ENCODE peak calls at places on chromosomes 5 and 9, in six cellular contexts. V is activated CD4-positive, CD25-positive, alpha-beta regulatory T cell; Y is mucosa of gallbladder; N is midbrain; B is sciatic nerve; P is SJSA1. H is an unnamed sample.

GRCh38 chr5:78587081-78587774 is 61.3 kb downstream of the LHFPL2 start:
- DNase-seq in V (no peak), Y (no peak), N (no peak), B (no peak), P (no peak), H (no peak)

GRCh38 chr9:121399883-121400607 is 30.0 kb upstream of the STOM start:
- DNase-seq in V (no peak), Y (no peak), N (peak), B (no peak), P (peak), H (no peak)

GRCh38 chr9:4740373-4740622 is 704 bp downstream of the AK3 start:
- DNase-seq in V (no peak), Y (no peak), N (no peak), B (no peak), P (peak), H (no peak)

GRCh38 chr5:96662725-96663513 is 743 bp downstream of the CAST start:
- DNase-seq in V (peak), Y (peak), N (peak), B (peak), P (peak), H (no peak)

GRCh38 chr9:123725389-123725788 is 204.5 kb downstream of the DENND1A start:
- DNase-seq in V (no peak), Y (peak), N (peak), B (no peak), P (no peak), H (no peak)

GRCh38 chr5:96284727-96285389 is 148.2 kb downstream of the PCSK1 start:
- DNase-seq in V (no peak), Y (no peak), N (no peak), B (no peak), P (no peak), H (no peak)

GRCh38 chr5:10288600-10289213 is 19.0 kb downstream of the CMBL start:
- DNase-seq in V (no peak), Y (peak), N (no peak), B (peak), P (no peak), H (no peak)

GRCh38 chr5:168327994-168328393 is 36.5 kb downstream of the WWC1 start:
- DNase-seq in V (no peak), Y (no peak), N (no peak), B (no peak), P (no peak), H (no peak)

GRCh38 chr9:4225291-4226119 is 74.4 kb downstream of the GLIS3 start:
- DNase-seq in V (no peak), Y (no peak), N (no peak), B (no peak), P (peak), H (peak)

GRCh38 chr9:137545123-137545522 is 5.1 kb downstream of the PNPLA7 start:
- DNase-seq in V (no peak), Y (no peak), N (no peak), B (no peak), P (peak), H (no peak)

GRCh38 chr5:82314964-82315728 is 37.0 kb upstream of the RPS23 start:
- DNase-seq in V (no peak), Y (no peak), N (no peak), B (no peak), P (no peak), H (no peak)

GRCh38 chr5:149024477-149024876 is 38.4 kb downstream of the SH3TC2 start:
- DNase-seq in V (no peak), Y (no peak), N (no peak), B (no peak), P (no peak), H (no peak)

GRCh38 chr9:136679431-136679941 is 7.8 kb downstream of the AGPAT2 start:
- DNase-seq in V (no peak), Y (no peak), N (no peak), B (peak), P (no peak), H (no peak)

GRCh38 chr9:122383992-122384461 is 13.2 kb downstream of the PTGS1 start:
- DNase-seq in V (no peak), Y (no peak), N (no peak), B (no peak), P (no peak), H (peak)

GRCh38 chr5:134070979-134071849 is 43.3 kb upstream of the TCF7 start:
- DNase-seq in V (no peak), Y (no peak), N (no peak), B (no peak), P (no peak), H (no peak)

GRCh38 chr5:150302301-150303069 is at the start of gene ARSI:
- DNase-seq in V (no peak), Y (peak), N (no peak), B (peak), P (no peak), H (no peak)

GRCh38 chr9:101146508-101146907 is 118.0 kb downstream of the PLPPR1 start:
- DNase-seq in V (no peak), Y (no peak), N (no peak), B (no peak), P (no peak), H (no peak)

GRCh38 chr9:621199-621860 is 220.2 kb upstream of the DMRT1 start:
- DNase-seq in V (no peak), Y (no peak), N (no peak), B (no peak), P (no peak), H (no peak)

GRCh38 chr5:180605554-180606214 is 14.4 kb upstream of the SCGB3A1 start:
- DNase-seq in V (peak), Y (peak), N (no peak), B (no peak), P (peak), H (no peak)

GRCh38 chr5:116814656-116815055 is 240.0 kb upstream of the SEMA6A start:
- DNase-seq in V (no peak), Y (peak), N (no peak), B (no peak), P (no peak), H (no peak)

GRCh38 chr5:3004361-3005080 is 253.0 kb upstream of the IRX2 start:
- DNase-seq in V (no peak), Y (no peak), N (no peak), B (no peak), P (no peak), H (no peak)

GRCh38 chr5:92248518-92248917 is 865.4 kb upstream of the ARRDC3 start:
- DNase-seq in V (no peak), Y (no peak), N (no peak), B (no peak), P (no peak), H (no peak)

GRCh38 chr5:154313360-154314017 is 123.0 kb downstream of the GALNT10 start:
- DNase-seq in V (no peak), Y (no peak), N (no peak), B (no peak), P (no peak), H (no peak)

GRCh38 chr5:140360681-140361479 is 886 bp downstream of the SLC4A9 start:
- DNase-seq in V (no peak), Y (no peak), N (no peak), B (no peak), P (no peak), H (no peak)

GRCh38 chr9:124735121-124735520 is 36.0 kb downstream of the NR6A1 start:
- DNase-seq in V (no peak), Y (no peak), N (no peak), B (no peak), P (peak), H (peak)

GRCh38 chr5:124536333-124536732 is 210.1 kb downstream of the ZNF608 start:
- DNase-seq in V (no peak), Y (no peak), N (no peak), B (no peak), P (no peak), H (no peak)

GRCh38 chr5:56641635-56642255 is 173.6 kb upstream of the MAP3K1 start:
- DNase-seq in V (no peak), Y (no peak), N (no peak), B (no peak), P (no peak), H (no peak)

GRCh38 chr9:130022566-130023146 is 20.3 kb downstream of the FNBP1 start:
- DNase-seq in V (no peak), Y (no peak), N (no peak), B (no peak), P (no peak), H (no peak)

GRCh38 chr9:80197661-80198060 is 625.9 kb downstream of the TLE4 start:
- DNase-seq in V (no peak), Y (no peak), N (no peak), B (no peak), P (peak), H (no peak)

GRCh38 chr9:4887556-4887955 is 94.8 kb downstream of the RCL1 start:
- DNase-seq in V (no peak), Y (no peak), N (no peak), B (no peak), P (no peak), H (no peak)

GRCh38 chr9:130663258-130664171 is 879 bp upstream of the PRDM12 start:
- DNase-seq in V (no peak), Y (no peak), N (no peak), B (no peak), P (no peak), H (no peak)

GRCh38 chr5:145161384-145161783 is 673.8 kb downstream of the PRELID2 start:
- DNase-seq in V (no peak), Y (no peak), N (no peak), B (no peak), P (no peak), H (no peak)

GRCh38 chr9:136782452-136782851 is 8.7 kb upstream of the TMEM141 start:
- DNase-seq in V (no peak), Y (no peak), N (no peak), B (no peak), P (no peak), H (no peak)

H was measured in HS-27A.